ENCODE peak calls at places on chromosomes 11 and 22, in nine cellular contexts. E, R, I, C, B, M, S, Y and V are unnamed samples.

GRCh38 chr22:44019846-44020245 is 4.3 kb upstream of the PARVB start:
- DNase-seq in E (peak; percentile 9), R (no peak), I (no peak), C (no peak), B (no peak), M (no peak), S (no peak), Y (no peak), V (no peak)

GRCh38 chr11:24234822-24235508 is 261.9 kb upstream of the LUZP2 start:
- DNase-seq in E (peak; percentile 45), R (no peak), I (no peak), C (no peak), B (peak; percentile 60), M (peak; percentile 35), S (no peak), Y (no peak), V (no peak)

GRCh38 chr11:61917043-61917356 is 366 bp downstream of the RAB3IL1 start:
- DNase-seq in E (no peak), R (no peak), I (no peak), C (no peak), B (no peak), M (no peak), S (no peak), Y (no peak), V (no peak)

GRCh38 chr11:128103278-128103873 is 484.0 kb downstream of the ETS1 start:
- DNase-seq in E (no peak), R (no peak), I (no peak), C (no peak), B (no peak), M (no peak), S (no peak), Y (no peak), V (no peak)

GRCh38 chr11:70445605-70446004 is 47.3 kb downstream of the CTTN start:
- DNase-seq in E (no peak), R (no peak), I (no peak), C (no peak), B (no peak), M (no peak), S (no peak), Y (no peak), V (no peak)

GRCh38 chr11:91299980-91300379 is 924.6 kb upstream of the FAT3 start:
- DNase-seq in E (no peak), R (no peak), I (no peak), C (no peak), B (no peak), M (no peak), S (no peak), Y (peak; percentile 19), V (no peak)

GRCh38 chr11:3009481-3009880 is 17.4 kb upstream of the NAP1L4 start:
- DNase-seq in E (no peak), R (no peak), I (no peak), C (no peak), B (no peak), M (no peak), S (no peak), Y (no peak), V (no peak)

GRCh38 chr11:3130269-3131071 is 34.6 kb downstream of the OSBPL5 start:
- DNase-seq in E (peak; percentile 38), R (no peak), I (peak; percentile 91), C (no peak), B (no peak), M (peak; percentile 68), S (no peak), Y (no peak), V (peak; percentile 56)

GRCh38 chr11:60923800-60924109 is 505 bp upstream of the TMEM132A start:
- DNase-seq in E (no peak), R (no peak), I (no peak), C (no peak), B (no peak), M (no peak), S (no peak), Y (no peak), V (no peak)

GRCh38 chr11:74543991-74544390 is 48.4 kb upstream of the POLD3 start:
- DNase-seq in E (no peak), R (no peak), I (no peak), C (no peak), B (peak; percentile 34), M (no peak), S (no peak), Y (no peak), V (no peak)

GRCh38 chr11:65565624-65566453 is 4.4 kb upstream of the ZNRD2 start:
- DNase-seq in E (no peak), R (no peak), I (no peak), C (no peak), B (no peak), M (no peak), S (no peak), Y (no peak), V (no peak)

GRCh38 chr22:46450931-46451660 is 86.3 kb downstream of the CELSR1 start:
- DNase-seq in E (no peak), R (no peak), I (no peak), C (no peak), B (peak; percentile 41), M (peak; percentile 88), S (no peak), Y (no peak), V (no peak)

GRCh38 chr11:71370895-71371673 is 77.1 kb downstream of the DHCR7 start:
- DNase-seq in E (no peak), R (no peak), I (no peak), C (no peak), B (no peak), M (no peak), S (no peak), Y (no peak), V (no peak)

GRCh38 chr11:35276396-35276795 is 137.4 kb downstream of the CD44 start:
- DNase-seq in E (no peak), R (no peak), I (no peak), C (peak; percentile 25), B (peak; percentile 46), M (no peak), S (no peak), Y (no peak), V (peak; percentile 63)

GRCh38 chr11:66768088-66768521 is 39.1 kb upstream of the SPTBN2 start:
- DNase-seq in E (no peak), R (no peak), I (no peak), C (no peak), B (no peak), M (no peak), S (no peak), Y (no peak), V (no peak)

GRCh38 chr22:20868225-20868944 is 9.6 kb downstream of the SNAP29 start:
- DNase-seq in E (no peak), R (no peak), I (no peak), C (no peak), B (no peak), M (peak; percentile 29), S (no peak), Y (no peak), V (no peak)

GRCh38 chr22:33898121-33898520 is 22.2 kb downstream of the LARGE1 start:
- DNase-seq in E (no peak), R (no peak), I (no peak), C (no peak), B (no peak), M (no peak), S (no peak), Y (no peak), V (no peak)

GRCh38 chr11:46724088-46724487 is 5.1 kb downstream of the F2 start:
- DNase-seq in E (no peak), R (no peak), I (peak; percentile 64), C (no peak), B (no peak), M (no peak), S (no peak), Y (no peak), V (no peak)
- TF ChIP-seq CTCF in E (no peak), R (no peak), I (no peak), C (no peak), B (no peak), M (no peak), S (no peak), Y (no peak), V (no peak)

DNA sequence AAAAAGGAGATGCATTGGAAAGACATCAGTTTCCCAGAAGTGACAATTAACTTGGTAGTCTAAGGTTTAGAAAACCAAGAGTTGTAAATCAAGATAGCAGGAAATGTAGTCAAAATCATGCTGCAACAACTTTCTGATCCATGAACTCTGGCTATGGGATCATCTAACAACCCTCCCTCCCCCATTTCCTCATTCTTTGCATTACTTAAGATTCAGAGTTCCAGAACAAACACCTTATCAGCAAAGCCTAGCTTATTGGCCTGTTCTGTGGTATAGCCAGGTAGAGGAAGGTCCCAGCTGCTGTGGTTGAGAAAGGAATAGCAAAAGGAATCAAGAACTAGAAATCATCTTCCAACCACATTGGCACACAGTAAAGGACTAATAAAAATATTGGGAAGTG is 651.1 kb downstream of the METTL15 start:
- DNase-seq in E (no peak), R (no peak), I (no peak), C (no peak), B (no peak), M (no peak), S (no peak), Y (no peak), V (no peak)
- H3K4me1 ChIP-seq in E (no peaks in the 10 kb centered on the region), R (no peaks in the 10 kb centered on the region), I (no peaks in the 10 kb centered on the region), C (peaks cover 45% of the 10 kb centered on the region), B (no peaks in the 10 kb centered on the region), M (peaks cover 2% of the 10 kb centered on the region), S (no peaks in the 10 kb centered on the region), Y (no peaks in the 10 kb centered on the region), V (peaks cover 5% of the 10 kb centered on the region)

DNA sequence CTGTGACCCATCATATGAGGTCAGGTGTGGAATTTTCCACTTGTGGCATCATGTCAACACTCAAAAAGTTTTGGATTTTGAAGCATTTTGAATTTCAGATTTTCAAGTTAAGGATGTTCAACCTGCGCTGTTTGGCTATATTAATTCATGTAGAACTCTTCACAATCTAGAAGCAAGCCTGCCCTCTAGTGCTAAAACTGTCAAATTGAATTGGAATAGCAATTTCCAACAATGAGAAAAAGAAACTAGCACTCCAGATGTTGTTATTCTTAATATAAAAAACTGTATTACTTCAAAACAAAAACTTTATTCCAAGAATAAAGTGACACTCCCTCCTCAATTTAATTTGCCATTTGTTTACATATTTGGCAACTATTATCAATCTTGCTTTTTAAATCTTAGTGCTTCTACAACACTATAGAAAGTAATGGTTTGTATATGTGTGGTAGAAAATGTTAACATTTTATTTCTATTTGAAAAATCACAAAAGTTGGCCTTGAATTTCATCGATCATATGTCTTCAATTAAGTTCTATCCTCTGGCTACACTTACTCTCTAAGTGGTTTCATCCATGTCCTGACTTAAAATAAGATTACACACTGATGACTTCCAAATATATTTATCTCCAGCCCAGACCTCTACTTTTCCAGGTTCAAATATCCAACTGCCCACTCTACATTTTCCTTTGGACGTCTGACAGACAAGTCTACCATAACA is 36.6 kb downstream of the DCUN1D5 start:
- DNase-seq in E (no peak), R (no peak), I (no peak), C (no peak), B (no peak), M (no peak), S (no peak), Y (no peak), V (no peak)
- H3K27ac ChIP-seq in E (no peak overlapping the region), R (no peak overlapping the region), I (no peak overlapping the region), C (no peak overlapping the region), B (no peak overlapping the region), M (no peak overlapping the region), S (no peak overlapping the region), Y (no peak overlapping the region), V (no peak overlapping the region)

DNA sequence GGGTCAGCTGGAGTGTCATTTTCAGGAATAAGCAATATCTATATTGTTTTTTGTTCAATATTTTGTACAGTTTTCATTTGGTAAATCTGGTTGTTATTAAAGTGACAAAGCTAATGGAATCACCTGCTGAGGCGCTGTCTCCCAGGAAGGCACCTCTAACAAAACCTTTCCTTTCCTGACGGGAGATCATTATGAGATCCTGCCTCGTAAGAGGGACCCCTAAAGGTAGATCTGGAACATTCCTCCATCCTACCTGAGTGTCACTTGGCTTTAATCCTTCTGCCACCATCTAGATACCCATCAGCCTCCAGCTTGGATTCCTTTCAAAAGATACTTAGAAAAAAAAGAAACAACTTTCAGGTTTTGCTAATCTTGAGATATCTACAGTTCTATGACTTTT is 157.7 kb downstream of the FAT3 start:
- DNase-seq in E (no peak), R (no peak), I (no peak), C (no peak), B (no peak), M (no peak), S (no peak), Y (no peak), V (no peak)
- TF ChIP-seq CTCF in E (no peak), R (no peak), I (no peak), C (no peak), B (no peak), M (no peak), S (no peak), Y (no peak), V (no peak)